ENCODE peak calls at places on chromosomes 2 and 18, in ten cellular contexts. One of them, this sample, is unnamed.

GRCh38 chr2:11949732-11950503 is 203.5 kb downstream of the LPIN1 start:
- DNase-seq in CD4-positive, alpha-beta memory T cell: no peak
- DNase-seq in fibroblast of lung: no peak
- DNase-seq in body of pancreas: no peak
- DNase-seq in GM23248: peak; percentile 33
- DNase-seq in PC-9: no peak
- DNase-seq in lung: no peak
- DNase-seq in cardiac muscle cell: no peak
- DNase-seq in testis: no peak
- DNase-seq in adipocyte: peak; percentile 17
- DNase-seq in this sample: no peak

GRCh38 chr18:62450546-62451395 is 72.1 kb upstream of the ZCCHC2 start:
- DNase-seq in lung: peak; percentile 55
- DNase-seq in GM23248: peak; percentile 91
- DNase-seq in CD4-positive, alpha-beta memory T cell: no peak
- DNase-seq in cardiac muscle cell: peak; percentile 79
- DNase-seq in adipocyte: peak; percentile 76
- DNase-seq in body of pancreas: peak; percentile 87
- DNase-seq in PC-9: peak; percentile 95
- DNase-seq in testis: no peak
- DNase-seq in fibroblast of lung: peak; percentile 81
- DNase-seq in this sample: peak; percentile 89

GRCh38 chr2:205763708-205764501 is 81.6 kb downstream of the NRP2 start:
- DNase-seq in cardiac muscle cell: peak; percentile 90
- DNase-seq in adipocyte: peak; percentile 62
- DNase-seq in PC-9: peak; percentile 80
- DNase-seq in lung: peak; percentile 62
- DNase-seq in body of pancreas: peak; percentile 46
- DNase-seq in testis: peak; percentile 81
- DNase-seq in GM23248: peak; percentile 94
- DNase-seq in CD4-positive, alpha-beta memory T cell: no peak
- DNase-seq in fibroblast of lung: peak; percentile 95
- DNase-seq in this sample: no peak

GRCh38 chr2:88540346-88540745 is 86.9 kb downstream of the EIF2AK3 start:
- DNase-seq in PC-9: peak; percentile 63
- DNase-seq in cardiac muscle cell: peak; percentile 54
- DNase-seq in body of pancreas: no peak
- DNase-seq in GM23248: peak; percentile 87
- DNase-seq in lung: no peak
- DNase-seq in testis: no peak
- DNase-seq in CD4-positive, alpha-beta memory T cell: no peak
- DNase-seq in fibroblast of lung: peak; percentile 49
- DNase-seq in adipocyte: peak; percentile 47
- DNase-seq in this sample: no peak

GRCh38 chr2:57443985-57444501 is 602.6 kb upstream of the VRK2 start:
- DNase-seq in GM23248: peak; percentile 33
- DNase-seq in PC-9: no peak
- DNase-seq in adipocyte: no peak
- DNase-seq in CD4-positive, alpha-beta memory T cell: no peak
- DNase-seq in testis: no peak
- DNase-seq in body of pancreas: no peak
- DNase-seq in lung: no peak
- DNase-seq in cardiac muscle cell: no peak
- DNase-seq in fibroblast of lung: peak; percentile 71
- DNase-seq in this sample: no peak

GRCh38 chr2:104944495-104944894 is 90.6 kb downstream of the POU3F3 start:
- DNase-seq in body of pancreas: no peak
- DNase-seq in fibroblast of lung: peak; percentile 30
- DNase-seq in CD4-positive, alpha-beta memory T cell: no peak
- DNase-seq in adipocyte: peak; percentile 11
- DNase-seq in lung: no peak
- DNase-seq in cardiac muscle cell: peak; percentile 0
- DNase-seq in PC-9: no peak
- DNase-seq in GM23248: peak; percentile 21
- DNase-seq in testis: no peak
- DNase-seq in this sample: peak; percentile 63

GRCh38 chr2:231357048-231357447 is 38.5 kb upstream of the B3GNT7 start:
- DNase-seq in testis: no peak
- DNase-seq in CD4-positive, alpha-beta memory T cell: no peak
- DNase-seq in lung: no peak
- DNase-seq in cardiac muscle cell: no peak
- DNase-seq in adipocyte: no peak
- DNase-seq in fibroblast of lung: no peak
- DNase-seq in PC-9: no peak
- DNase-seq in body of pancreas: no peak
- DNase-seq in GM23248: no peak
- DNase-seq in this sample: no peak

GRCh38 chr2:34570266-34570872 is 971.3 kb upstream of the FAM98A start:
- DNase-seq in lung: no peak
- DNase-seq in adipocyte: peak; percentile 12
- DNase-seq in fibroblast of lung: peak; percentile 0
- DNase-seq in GM23248: peak; percentile 3
- DNase-seq in PC-9: no peak
- DNase-seq in CD4-positive, alpha-beta memory T cell: no peak
- DNase-seq in cardiac muscle cell: no peak
- DNase-seq in testis: peak; percentile 61
- DNase-seq in body of pancreas: peak; percentile 71
- DNase-seq in this sample: peak; percentile 1

GRCh38 chr2:168096158-168096557 is 151.2 kb downstream of the STK39 start:
- DNase-seq in GM23248: no peak
- DNase-seq in lung: no peak
- DNase-seq in body of pancreas: no peak
- DNase-seq in fibroblast of lung: no peak
- DNase-seq in testis: no peak
- DNase-seq in adipocyte: no peak
- DNase-seq in CD4-positive, alpha-beta memory T cell: no peak
- DNase-seq in PC-9: no peak
- DNase-seq in cardiac muscle cell: no peak
- DNase-seq in this sample: peak; percentile 16

GRCh38 chr18:49814147-49814499 is 790 bp upstream of the ACAA2 start:
- DNase-seq in cardiac muscle cell: peak; percentile 68
- DNase-seq in lung: peak; percentile 53
- DNase-seq in fibroblast of lung: peak; percentile 70
- DNase-seq in body of pancreas: peak; percentile 69
- DNase-seq in adipocyte: peak; percentile 84
- DNase-seq in PC-9: no peak
- DNase-seq in testis: no peak
- DNase-seq in GM23248: peak; percentile 85
- DNase-seq in CD4-positive, alpha-beta memory T cell: no peak
- DNase-seq in this sample: peak; percentile 56

GRCh38 chr2:201345636-201346213 is 11.4 kb downstream of the FLACC1 start:
- DNase-seq in adipocyte: no peak
- DNase-seq in body of pancreas: no peak
- DNase-seq in GM23248: no peak
- DNase-seq in CD4-positive, alpha-beta memory T cell: no peak
- DNase-seq in PC-9: no peak
- DNase-seq in testis: no peak
- DNase-seq in fibroblast of lung: no peak
- DNase-seq in lung: no peak
- DNase-seq in cardiac muscle cell: no peak
- DNase-seq in this sample: no peak

GRCh38 chr2:222888716-222889115 is 27.9 kb downstream of the ACSL3 start:
- DNase-seq in fibroblast of lung: no peak
- DNase-seq in CD4-positive, alpha-beta memory T cell: no peak
- DNase-seq in GM23248: no peak
- DNase-seq in body of pancreas: no peak
- DNase-seq in testis: no peak
- DNase-seq in adipocyte: no peak
- DNase-seq in lung: no peak
- DNase-seq in cardiac muscle cell: no peak
- DNase-seq in PC-9: no peak
- DNase-seq in this sample: no peak

DNA sequence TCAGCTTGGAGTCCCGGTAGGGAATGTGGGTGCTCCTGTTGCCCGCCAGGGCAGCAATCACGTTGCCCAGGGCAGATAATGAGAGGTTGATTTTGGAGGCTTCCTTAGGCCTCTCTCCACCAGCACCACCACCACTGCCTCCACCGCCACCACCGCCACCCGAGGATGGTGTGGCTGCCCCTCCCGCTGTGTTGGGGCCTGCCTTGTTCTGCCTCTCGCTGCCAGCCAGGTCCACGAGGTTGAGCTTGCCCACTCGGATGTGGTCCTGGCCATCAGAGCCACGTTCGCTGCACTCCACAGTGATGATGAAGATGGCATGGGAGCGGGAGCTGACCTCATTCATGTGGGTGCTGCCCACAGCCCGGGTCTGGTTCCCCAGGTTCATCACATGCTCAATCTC is 1.3 kb downstream of the KIF3C start:
- DNase-seq in GM23248: no peak
- DNase-seq in lung: no peak
- DNase-seq in testis: no peak
- DNase-seq in body of pancreas: no peak
- DNase-seq in PC-9: no peak
- DNase-seq in adipocyte: no peak
- DNase-seq in fibroblast of lung: no peak
- DNase-seq in CD4-positive, alpha-beta memory T cell: no peak
- DNase-seq in cardiac muscle cell: no peak
- DNase-seq in this sample: no peak
- H3K4me1 ChIP-seq in GM23248: peaks cover 30% of the 10 kb centered on the region
- H3K4me1 ChIP-seq in lung: peaks cover 12% of the 10 kb centered on the region
- H3K4me1 ChIP-seq in testis: peaks cover 6% of the 10 kb centered on the region
- H3K4me1 ChIP-seq in body of pancreas: peaks cover 13% of the 10 kb centered on the region
- H3K4me1 ChIP-seq in PC-9: peaks cover 62% of the 10 kb centered on the region
- H3K4me1 ChIP-seq in adipocyte: peaks cover 10% of the 10 kb centered on the region
- H3K4me1 ChIP-seq in fibroblast of lung: peaks cover 11% of the 10 kb centered on the region
- H3K4me1 ChIP-seq in CD4-positive, alpha-beta memory T cell: peaks cover 11% of the 10 kb centered on the region
- H3K4me1 ChIP-seq in cardiac muscle cell: no peaks in the 10 kb centered on the region
- H3K4me1 ChIP-seq in this sample: peaks cover 5% of the 10 kb centered on the region

GRCh38 chr2:178072383-178073301 is at the start of gene PDE11A:
- DNase-seq in fibroblast of lung: peak; percentile 89
- DNase-seq in testis: peak; percentile 67
- DNase-seq in PC-9: peak; percentile 85
- DNase-seq in GM23248: peak; percentile 93
- DNase-seq in CD4-positive, alpha-beta memory T cell: peak; percentile 0
- DNase-seq in adipocyte: peak; percentile 85
- DNase-seq in lung: peak; percentile 80
- DNase-seq in body of pancreas: peak; percentile 96
- DNase-seq in cardiac muscle cell: peak; percentile 70
- DNase-seq in this sample: peak; percentile 97
- H3K4me3 ChIP-seq in fibroblast of lung: peak within 1 kb of the TSS; percentile 60
- H3K4me3 ChIP-seq in testis: peak within 1 kb of the TSS; percentile 40
- H3K4me3 ChIP-seq in PC-9: peak within 1 kb of the TSS; percentile 64
- H3K4me3 ChIP-seq in GM23248: peak within 1 kb of the TSS; percentile 78
- H3K4me3 ChIP-seq in CD4-positive, alpha-beta memory T cell: no peak within 1 kb of the TSS
- H3K4me3 ChIP-seq in adipocyte: peak within 1 kb of the TSS; percentile 82
- H3K4me3 ChIP-seq in lung: peak within 1 kb of the TSS; percentile 18
- H3K4me3 ChIP-seq in body of pancreas: peak within 1 kb of the TSS; percentile 16
- H3K4me3 ChIP-seq in cardiac muscle cell: peak within 1 kb of the TSS; percentile 40
- H3K4me3 ChIP-seq in this sample: peak within 1 kb of the TSS; percentile 9

GRCh38 chr2:69168950-69169695 is 156.1 kb downstream of the ANTXR1 start:
- DNase-seq in lung: no peak
- DNase-seq in testis: no peak
- DNase-seq in cardiac muscle cell: no peak
- DNase-seq in CD4-positive, alpha-beta memory T cell: no peak
- DNase-seq in body of pancreas: no peak
- DNase-seq in adipocyte: no peak
- DNase-seq in fibroblast of lung: no peak
- DNase-seq in PC-9: no peak
- DNase-seq in GM23248: no peak
- DNase-seq in this sample: no peak

GRCh38 chr2:69166465-69166811 is 153.5 kb downstream of the ANTXR1 start:
- DNase-seq in cardiac muscle cell: no peak
- DNase-seq in fibroblast of lung: no peak
- DNase-seq in PC-9: no peak
- DNase-seq in GM23248: no peak
- DNase-seq in body of pancreas: no peak
- DNase-seq in adipocyte: no peak
- DNase-seq in CD4-positive, alpha-beta memory T cell: no peak
- DNase-seq in testis: no peak
- DNase-seq in lung: no peak
- DNase-seq in this sample: no peak

GRCh38 chr2:69166812-69167468 is 154.0 kb downstream of the ANTXR1 start:
- DNase-seq in testis: peak; percentile 20
- DNase-seq in lung: no peak
- DNase-seq in CD4-positive, alpha-beta memory T cell: no peak
- DNase-seq in body of pancreas: no peak
- DNase-seq in fibroblast of lung: no peak
- DNase-seq in PC-9: no peak
- DNase-seq in cardiac muscle cell: no peak
- DNase-seq in GM23248: no peak
- DNase-seq in adipocyte: no peak
- DNase-seq in this sample: no peak

GRCh38 chr2:69168144-69168813 is 155.3 kb downstream of the ANTXR1 start:
- DNase-seq in testis: no peak
- DNase-seq in cardiac muscle cell: no peak
- DNase-seq in body of pancreas: no peak
- DNase-seq in PC-9: no peak
- DNase-seq in GM23248: no peak
- DNase-seq in fibroblast of lung: no peak
- DNase-seq in lung: no peak
- DNase-seq in CD4-positive, alpha-beta memory T cell: no peak
- DNase-seq in adipocyte: no peak
- DNase-seq in this sample: no peak

DNA sequence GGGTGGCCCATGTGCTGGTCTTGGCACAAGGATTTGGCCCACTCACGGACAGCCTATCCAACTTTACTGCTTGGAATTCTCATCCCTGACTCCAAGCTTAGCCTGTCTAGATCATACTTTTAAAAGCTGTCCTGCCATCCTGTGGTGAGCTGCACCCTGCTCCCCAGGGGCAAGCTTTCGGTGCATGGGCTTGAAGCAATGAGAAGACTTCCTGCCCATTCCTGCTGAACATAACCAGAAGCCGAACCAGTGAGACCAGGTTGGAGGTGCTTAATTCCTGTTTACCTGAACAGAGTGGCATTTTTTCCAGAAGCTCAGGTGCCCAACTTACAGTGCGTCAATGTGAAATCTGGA is 154.5 kb downstream of the ANTXR1 start:
- DNase-seq in body of pancreas: no peak
- DNase-seq in GM23248: no peak
- DNase-seq in CD4-positive, alpha-beta memory T cell: no peak
- DNase-seq in cardiac muscle cell: no peak
- DNase-seq in adipocyte: no peak
- DNase-seq in fibroblast of lung: no peak
- DNase-seq in PC-9: no peak
- DNase-seq in lung: no peak
- DNase-seq in testis: no peak
- DNase-seq in this sample: no peak
- H3K4me1 ChIP-seq in body of pancreas: no peaks in the 10 kb centered on the region
- H3K4me1 ChIP-seq in GM23248: peaks cover 66% of the 10 kb centered on the region
- H3K4me1 ChIP-seq in CD4-positive, alpha-beta memory T cell: no peaks in the 10 kb centered on the region
- H3K4me1 ChIP-seq in cardiac muscle cell: peaks cover 28% of the 10 kb centered on the region
- H3K4me1 ChIP-seq in adipocyte: peaks cover 26% of the 10 kb centered on the region
- H3K4me1 ChIP-seq in fibroblast of lung: peaks cover 18% of the 10 kb centered on the region
- H3K4me1 ChIP-seq in PC-9: peaks cover 22% of the 10 kb centered on the region
- H3K4me1 ChIP-seq in lung: peaks cover 5% of the 10 kb centered on the region
- H3K4me1 ChIP-seq in testis: peaks cover 11% of the 10 kb centered on the region
- H3K4me1 ChIP-seq in this sample: peaks cover 5% of the 10 kb centered on the region

DNA sequence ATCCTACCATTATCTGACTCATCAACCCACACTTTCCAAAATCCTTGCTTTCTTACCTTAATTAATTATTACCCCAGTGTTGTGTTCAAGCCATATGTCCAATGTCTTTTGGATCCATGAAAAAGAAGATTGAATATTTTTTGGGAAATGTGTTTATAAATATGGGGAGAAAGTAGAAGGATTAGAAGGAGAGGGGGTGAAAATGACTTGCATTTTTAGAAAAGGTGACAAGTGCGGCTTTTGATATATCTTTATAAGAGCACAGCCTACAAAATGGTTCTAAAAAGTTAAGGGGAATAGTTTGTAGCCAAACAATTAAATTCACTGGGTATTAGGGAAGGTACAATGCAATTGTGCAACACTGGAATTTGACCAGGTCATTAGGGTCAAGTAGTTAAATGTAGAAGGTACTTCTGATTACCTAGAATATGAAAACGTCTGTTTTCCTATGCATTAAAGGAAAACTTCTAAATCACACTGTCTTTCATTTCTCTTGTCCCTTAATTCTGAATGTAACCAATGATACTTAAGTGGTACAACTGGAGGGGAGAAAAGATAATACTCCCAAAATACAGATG is 44.4 kb upstream of the SERTAD2 start:
- DNase-seq in body of pancreas: no peak
- DNase-seq in fibroblast of lung: no peak
- DNase-seq in lung: no peak
- DNase-seq in CD4-positive, alpha-beta memory T cell: no peak
- DNase-seq in testis: no peak
- DNase-seq in adipocyte: no peak
- DNase-seq in GM23248: no peak
- DNase-seq in cardiac muscle cell: no peak
- DNase-seq in PC-9: no peak
- DNase-seq in this sample: peak; percentile 47
- H3K4me3 ChIP-seq in body of pancreas: no peak overlapping the region
- H3K4me3 ChIP-seq in fibroblast of lung: no peak overlapping the region
- H3K4me3 ChIP-seq in lung: no peak overlapping the region
- H3K4me3 ChIP-seq in CD4-positive, alpha-beta memory T cell: no peak overlapping the region
- H3K4me3 ChIP-seq in testis: no peak overlapping the region
- H3K4me3 ChIP-seq in adipocyte: no peak overlapping the region
- H3K4me3 ChIP-seq in GM23248: peak overlapping the region; percentile 37
- H3K4me3 ChIP-seq in cardiac muscle cell: no peak overlapping the region
- H3K4me3 ChIP-seq in PC-9: no peak overlapping the region
- H3K4me3 ChIP-seq in this sample: no peak overlapping the region